ENCODE peak calls at places on chromosome 20, in four cellular contexts. B, Y, V and D are unnamed samples.

GRCh38 chr20:37516697-37517370 is 4.2 kb upstream of the NNAT start:
- DNase-seq in B (peak; percentile 63), V (no peak), Y (no peak), D (no peak)

GRCh38 chr20:19944772-19945459 is 72.2 kb upstream of the NAA20 start:
- DNase-seq in Y (no peak), B (no peak), V (no peak), D (no peak)

GRCh38 chr20:51185861-51186260 is 163.0 kb upstream of the KCNG1 start:
- DNase-seq in B (no peak), V (no peak), Y (no peak), D (no peak)

GRCh38 chr20:59016795-59017492 is 2.3 kb upstream of the TUBB1 start:
- DNase-seq in B (no peak), Y (peak; percentile 61), V (no peak), D (no peak)

GRCh38 chr20:64064145-64064698 is 1.2 kb downstream of the TCEA2 start:
- DNase-seq in Y (peak; percentile 83), B (no peak), V (no peak), D (no peak)

GRCh38 chr20:58998656-58999055 is 8.4 kb downstream of the CTSZ start:
- DNase-seq in Y (no peak), B (no peak), V (no peak), D (no peak)

GRCh38 chr20:54134445-54135220 is 39.2 kb downstream of the CYP24A1 start:
- DNase-seq in V (no peak), Y (peak; percentile 63), B (no peak), D (no peak)

GRCh38 chr20:50331469-50332251 is 141.0 kb downstream of the CEBPB start:
- DNase-seq in Y (peak; percentile 49), B (no peak), V (no peak), D (no peak)

GRCh38 chr20:41151134-41151869 is 14.0 kb downstream of the PLCG1 start:
- DNase-seq in V (no peak), B (no peak), Y (no peak), D (no peak)

GRCh38 chr20:438581-439469 is 23.5 kb downstream of the TBC1D20 start:
- DNase-seq in V (no peak), Y (no peak), B (no peak), D (no peak)

GRCh38 chr20:37932919-37933318 is 30.0 kb downstream of the VSTM2L start:
- DNase-seq in Y (no peak), B (no peak), V (no peak), D (no peak)

GRCh38 chr20:4490045-4490444 is 231.7 kb upstream of the PRND start:
- DNase-seq in B (no peak), Y (no peak), V (no peak), D (no peak)

GRCh38 chr20:64110411-64111068 is 3.2 kb upstream of the NPBWR2 start:
- DNase-seq in Y (no peak), V (no peak), B (no peak), D (no peak)

GRCh38 chr20:32875673-32876072 is 16.9 kb downstream of the EFCAB8 start:
- DNase-seq in B (no peak), Y (no peak), V (no peak), D (no peak)

GRCh38 chr20:24768977-24769675 is 179.9 kb upstream of the CST7 start:
- DNase-seq in B (no peak), Y (no peak), V (no peak), D (no peak)